ENCODE peak calls at places on chromosomes 13 and 19, in four cellular contexts. S is HCT116, W is K562, M is H1. Z is an unnamed sample.

GRCh38 chr13:37736040-37736439 is 133.5 kb downstream of the TRPC4 start:
- DNase-seq in M (no peak), W (no peak), S (no peak), Z (no peak)

GRCh38 chr13:72839831-72840426 is 58.0 kb downstream of the PIBF1 start:
- DNase-seq in W (peak), S (peak), M (no peak), Z (peak)

GRCh38 chr13:100347941-100348340 is 240.6 kb downstream of the GGACT start:
- DNase-seq in W (no peak), M (no peak), S (peak), Z (no peak)

GRCh38 chr13:32878172-32878571 is 138.1 kb upstream of the KL start:
- DNase-seq in M (no peak), S (no peak), W (no peak), Z (no peak)

GRCh38 chr13:37448072-37448471 is 150.5 kb downstream of the POSTN start:
- DNase-seq in M (no peak), W (no peak), S (no peak), Z (no peak)

GRCh38 chr13:112625698-112626097 is 37.7 kb upstream of the TUBGCP3 start:
- DNase-seq in M (no peak), W (no peak), S (no peak), Z (no peak)

GRCh38 chr19:45322311-45322710 is 364 bp downstream of the CKM start:
- DNase-seq in M (no peak), S (no peak), W (no peak), Z (peak)

GRCh38 chr13:103757361-103757760 is 691.1 kb upstream of the SLC10A2 start:
- DNase-seq in W (no peak), M (no peak), S (no peak), Z (no peak)

GRCh38 chr19:27971869-27972268 is 1241.1 kb downstream of the UQCRFS1 start:
- DNase-seq in W (no peak), S (no peak), M (no peak), Z (no peak)

GRCh38 chr19:7426986-7427385 is 61.8 kb downstream of the PEX11G start:
- DNase-seq in S (no peak), W (no peak), M (no peak), Z (no peak)

GRCh38 chr13:59326717-59327116 is 837.0 kb downstream of the DIAPH3 start:
- DNase-seq in M (no peak), W (no peak), S (no peak), Z (no peak)

GRCh38 chr19:9130965-9131364 is 4.2 kb upstream of the OR7G3 start:
- DNase-seq in S (no peak), W (no peak), M (no peak), Z (no peak)

GRCh38 chr13:66635526-66635925 is 594.6 kb downstream of the PCDH9 start:
- DNase-seq in W (no peak), S (no peak), M (no peak), Z (no peak)

GRCh38 chr13:46751811-46752635 is 44.9 kb downstream of the ESD start:
- DNase-seq in S (no peak), W (no peak), M (no peak), Z (no peak)

GRCh38 chr19:3073931-3074595 is 11.8 kb upstream of the TLE5 start:
- DNase-seq in S (no peak), M (no peak), W (peak), Z (no peak)

GRCh38 chr19:36032251-36033104 is at the start of gene CLIP3:
- DNase-seq in S (no peak), M (no peak), W (peak), Z (no peak)

GRCh38 chr19:11495481-11495880 is 10.2 kb downstream of the ZNF653 start:
- DNase-seq in W (no peak), M (no peak), S (no peak), Z (no peak)

GRCh38 chr19:13234518-13234917 is 84.3 kb downstream of the IER2 start:
- DNase-seq in W (peak), M (peak), S (peak), Z (peak)

GRCh38 chr13:103573446-103573845 is 507.2 kb upstream of the SLC10A2 start:
- DNase-seq in M (no peak), W (no peak), S (no peak), Z (no peak)

GRCh38 chr19:50722248-50723013 is 733 bp upstream of the CLEC11A start:
- DNase-seq in S (no peak), W (no peak), M (no peak), Z (no peak)

GRCh38 chr13:111850976-111851375 is 216.0 kb upstream of the SOX1 start:
- DNase-seq in W (no peak), M (no peak), S (no peak), Z (no peak)

GRCh38 chr19:47093841-47094240 is 19.7 kb downstream of the ZC3H4 start:
- DNase-seq in W (no peak), M (no peak), S (no peak), Z (no peak)

GRCh38 chr13:75669706-75670105 is 33.6 kb downstream of the LMO7 start:
- DNase-seq in W (no peak), M (no peak), S (no peak), Z (no peak)

GRCh38 chr13:75670496-75670895 is 34.4 kb downstream of the LMO7 start:
- DNase-seq in W (no peak), S (no peak), M (no peak), Z (no peak)

GRCh38 chr13:75661443-75661842 is 25.3 kb downstream of the LMO7 start:
- DNase-seq in S (no peak), M (no peak), W (no peak), Z (no peak)

GRCh38 chr13:75666646-75667351 is 30.7 kb downstream of the LMO7 start:
- DNase-seq in S (no peak), M (no peak), W (no peak), Z (no peak)
- TF ChIP-seq FOSL1 in S (no peak), M (no peak), W (no peak), Z (no peak)

GRCh38 chr13:84590663-84591062 is 708.4 kb upstream of the SLITRK1 start:
- DNase-seq in S (no peak), W (no peak), M (no peak), Z (no peak)

GRCh38 chr13:84588023-84588422 is 705.7 kb upstream of the SLITRK1 start:
- DNase-seq in S (no peak), M (no peak), W (no peak), Z (no peak)

GRCh38 chr13:84591444-84591843 is 709.2 kb upstream of the SLITRK1 start:
- DNase-seq in S (no peak), W (no peak), M (no peak), Z (no peak)
- TF ChIP-seq FOSL1 in S (no peak), W (no peak), M (no peak), Z (no peak)

GRCh38 chr19:43224855-43225253 is 19.4 kb upstream of the PSG4 start:
- DNase-seq in S (no peak), M (no peak), W (no peak), Z (no peak)

DNA sequence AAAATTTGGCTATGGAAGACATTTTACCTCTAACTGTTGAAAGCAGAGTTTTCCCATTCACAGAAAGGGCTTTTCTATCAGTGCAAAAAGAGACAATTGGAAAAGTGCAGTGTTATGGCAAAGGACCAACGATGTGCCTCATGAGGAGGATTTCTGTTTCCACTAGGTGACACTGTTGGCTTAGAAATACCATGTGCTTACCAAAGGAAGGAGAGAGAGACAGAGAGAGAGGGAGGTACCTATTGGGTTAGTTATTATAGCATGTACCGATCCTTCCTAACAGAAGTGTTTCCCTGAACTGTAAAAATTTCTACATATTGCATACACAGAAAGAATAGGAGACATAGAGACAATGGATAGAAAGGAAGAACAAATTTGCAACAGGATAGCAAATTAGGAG is 23.9 kb upstream of the PSG4 start:
- DNase-seq in S (peak), W (no peak), M (no peak), Z (peak)
- TF ChIP-seq FOSL1 in S (no peak), W (no peak), M (no peak), Z (no peak)

GRCh38 chr13:114231886-114232285 is 2.8 kb upstream of the CDC16 start:
- DNase-seq in W (no peak), S (no peak), M (no peak), Z (no peak)

GRCh38 chr13:114228176-114228575 is 6.5 kb upstream of the CDC16 start:
- DNase-seq in M (no peak), W (no peak), S (no peak), Z (no peak)

GRCh38 chr13:114230117-114230516 is 4.6 kb upstream of the CDC16 start:
- DNase-seq in S (no peak), M (no peak), W (no peak), Z (no peak)

GRCh38 chr13:114229486-114229885 is 5.2 kb upstream of the CDC16 start:
- DNase-seq in W (no peak), S (no peak), M (no peak), Z (no peak)

DNA sequence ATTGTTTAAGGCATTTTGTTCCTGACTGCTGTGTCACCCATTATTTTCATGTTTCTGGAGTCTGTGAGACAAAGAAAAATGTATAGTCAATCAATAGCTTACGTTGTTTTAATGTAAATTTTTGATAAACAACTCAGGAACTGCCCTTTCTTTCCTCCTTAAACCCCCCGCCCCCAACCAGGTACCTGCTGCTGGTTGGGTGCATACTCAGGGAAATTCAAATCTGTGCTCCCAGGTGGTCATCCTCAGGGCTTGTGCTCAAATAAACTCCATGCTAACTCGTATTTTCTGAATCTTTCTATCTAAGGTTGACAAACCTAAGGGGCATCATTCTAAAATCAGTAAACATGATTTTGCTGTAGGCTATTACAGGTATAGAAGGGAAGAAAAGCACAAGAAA is 4.1 kb upstream of the CDC16 start:
- DNase-seq in W (no peak), M (no peak), S (no peak), Z (no peak)
- TF ChIP-seq FOSL1 in W (no peak), M (no peak), S (no peak), Z (no peak)

DNA sequence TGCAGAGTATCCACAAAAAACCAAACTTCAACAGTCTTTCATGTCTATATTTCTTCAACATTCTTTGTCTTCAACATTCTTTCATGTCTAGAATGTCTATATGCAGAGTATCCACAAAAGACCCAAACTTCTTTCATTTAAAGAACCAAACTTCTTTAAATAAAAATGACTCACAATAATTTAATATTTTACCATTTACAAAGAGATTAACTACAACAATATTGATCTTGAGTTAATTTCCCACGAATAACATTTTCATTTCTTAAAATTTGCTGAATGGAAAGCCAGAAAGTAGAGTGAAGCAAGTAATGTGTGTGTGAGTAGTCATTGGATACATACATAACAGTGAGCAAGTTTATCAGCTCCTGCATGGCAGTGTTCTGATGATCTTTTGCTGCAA is 1069.7 kb downstream of the EFNB2 start:
- DNase-seq in M (no peak), W (no peak), S (no peak), Z (no peak)
- TF ChIP-seq FOSL1 in M (no peak), W (no peak), S (no peak), Z (no peak)

DNA sequence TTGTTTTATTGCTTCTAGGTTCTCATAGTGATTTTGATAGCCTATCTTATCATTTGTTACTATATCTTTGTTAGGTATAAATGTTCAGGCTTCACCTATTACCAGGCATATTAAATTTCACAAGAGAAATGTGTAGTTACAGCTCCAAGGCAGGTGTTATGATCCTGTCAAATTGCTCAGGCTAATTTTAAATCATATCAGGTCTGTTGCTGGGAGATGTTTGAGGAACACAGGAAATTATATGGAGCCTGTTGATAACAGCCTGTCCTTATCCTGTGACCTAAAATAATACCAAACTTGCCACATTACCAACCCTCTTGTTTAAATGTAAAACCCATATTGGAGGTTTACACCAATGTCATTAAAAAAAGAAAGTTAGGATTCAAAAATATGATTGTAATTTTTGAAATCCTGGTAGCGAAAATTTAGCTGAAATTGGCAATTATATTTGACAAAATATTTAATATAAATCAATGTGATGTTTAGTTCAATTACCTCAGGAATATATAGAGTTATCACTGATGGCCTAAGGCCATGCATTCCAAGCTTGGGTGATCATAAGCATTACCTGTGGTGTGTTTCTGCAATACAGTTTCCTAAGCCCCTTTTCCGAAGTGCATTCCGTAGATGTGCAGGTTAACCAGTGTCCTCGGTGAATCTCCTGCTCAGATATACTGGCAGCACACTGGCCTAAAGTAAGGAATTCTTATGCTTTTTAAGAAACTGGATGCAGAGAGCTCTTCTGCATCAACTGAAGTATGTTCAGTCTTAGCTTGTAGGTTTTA is 34.8 kb downstream of the ITGBL1 start:
- DNase-seq in S (no peak), W (no peak), M (no peak), Z (no peak)
- TF ChIP-seq FOSL1 in S (no peak), W (no peak), M (no peak), Z (no peak)

GRCh38 chr19:4908311-4908710 is 990 bp upstream of the UHRF1 start:
- DNase-seq in W (no peak), M (no peak), S (no peak), Z (peak)

GRCh38 chr19:4908781-4909171 is 525 bp upstream of the UHRF1 start:
- DNase-seq in W (no peak), M (no peak), S (no peak), Z (peak)

GRCh38 chr19:4910594-4911273 is 1.4 kb downstream of the UHRF1 start:
- DNase-seq in S (no peak), W (no peak), M (no peak), Z (no peak)

GRCh38 chr19:4909897-4910593 is 744 bp downstream of the UHRF1 start:
- DNase-seq in M (peak), W (peak), S (peak), Z (peak)

GRCh38 chr19:4909172-4909896 is at the start of gene UHRF1:
- DNase-seq in W (peak), M (no peak), S (no peak), Z (peak)
- TF ChIP-seq FOSL1 in W (no peak), M (no peak), S (no peak), Z (no peak)

DNA sequence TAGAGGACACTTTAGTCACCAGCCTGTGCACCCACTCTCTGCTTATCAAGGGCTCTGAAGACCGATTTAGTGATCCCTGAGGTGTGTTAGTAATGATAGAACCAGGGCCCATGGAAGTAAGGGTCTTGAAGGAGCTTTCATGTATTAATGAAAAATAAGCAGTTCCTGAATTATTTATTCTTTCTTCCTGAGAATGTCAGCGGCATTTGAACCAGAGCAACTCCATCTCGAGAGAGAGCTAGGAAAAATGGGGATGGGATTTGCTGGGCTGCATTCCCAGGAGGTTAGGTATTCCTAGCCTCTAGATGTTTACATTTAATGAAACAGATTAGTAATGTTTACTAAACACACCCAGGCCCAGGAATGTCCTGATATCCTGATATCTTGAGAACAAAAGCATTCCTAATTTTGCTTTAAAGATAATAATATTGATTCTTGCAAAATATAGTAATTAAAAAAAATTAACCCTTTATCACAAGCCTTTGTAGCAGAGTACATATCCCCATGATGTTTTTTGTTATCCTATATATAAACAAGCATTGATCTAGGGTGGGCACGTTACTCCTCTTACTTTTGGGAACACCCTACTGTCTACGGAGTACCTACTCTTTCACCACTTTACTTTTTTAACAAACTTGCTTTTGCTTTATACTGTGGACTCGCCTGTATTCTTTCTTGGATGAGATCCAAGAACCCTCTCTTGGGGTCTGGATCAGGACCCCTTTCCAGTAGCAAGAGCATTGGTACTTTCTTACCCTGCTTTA is 63.1 kb downstream of the COG3 start:
- DNase-seq in M (no peak), S (no peak), W (no peak), Z (peak)
- TF ChIP-seq FOSL1 in M (no peak), S (no peak), W (no peak), Z (no peak)

DNA sequence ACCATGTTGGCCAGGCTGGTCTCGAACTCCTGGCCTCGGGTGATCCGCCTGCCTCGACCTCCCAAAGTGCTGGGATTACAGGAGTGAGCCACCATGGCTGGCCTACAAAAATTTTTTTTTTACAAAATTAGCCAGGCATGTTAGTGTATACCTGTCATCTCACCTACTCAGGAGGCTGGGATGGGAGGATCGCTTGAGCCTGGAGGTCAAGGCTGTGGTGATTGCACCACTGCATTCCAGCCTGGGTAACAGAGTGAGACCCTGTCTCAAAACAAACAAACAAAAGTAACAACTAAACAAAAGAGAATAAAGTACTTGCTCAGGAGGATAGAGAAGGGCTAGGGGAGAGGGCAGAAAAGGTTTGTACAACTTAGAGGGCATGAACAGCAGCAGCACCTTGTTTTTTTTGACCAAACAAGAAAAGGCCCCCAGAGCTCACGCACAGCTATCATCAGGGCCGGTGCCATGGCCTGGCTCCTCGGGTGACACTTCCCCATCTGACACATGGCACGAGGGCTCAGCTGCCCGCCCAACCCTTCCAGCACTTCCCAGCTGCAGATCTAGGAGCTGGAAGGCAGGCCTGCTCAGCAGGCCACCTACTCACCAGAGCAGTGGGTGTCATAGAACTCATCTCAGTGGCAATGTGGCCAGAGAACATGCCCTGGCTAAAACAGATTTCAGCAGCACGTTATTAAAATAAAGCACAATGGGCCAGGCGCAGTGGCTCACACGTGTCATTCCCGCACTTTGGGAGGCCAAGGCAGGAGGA is 8.6 kb upstream of the SLC7A9 start:
- DNase-seq in S (no peak), M (no peak), W (no peak), Z (no peak)
- TF ChIP-seq FOSL1 in S (no peak), M (no peak), W (no peak), Z (no peak)

Z was measured in HepG2.